ENCODE peak calls at places on chromosomes 3 and 15, in six cellular contexts. N is type B pancreatic cell, A is H9, I is glutamatergic neuron, F is fibroblast of lung, K is tibial artery. Q is an unnamed sample.

GRCh38 chr3:24339266-24339825 is 155.3 kb downstream of the THRB start:
- DNase-seq in I (no peak), A (no peak), N (no peak), K (no peak), F (no peak), Q (no peak)

GRCh38 chr15:63110428-63111026 is 11.1 kb upstream of the LACTB start:
- DNase-seq in K (no peak), I (no peak), F (no peak), N (no peak), A (no peak), Q (no peak)

GRCh38 chr3:164332856-164333802 is 745.2 kb downstream of the SI start:
- DNase-seq in I (no peak), A (peak), K (no peak), F (peak), N (no peak), Q (no peak)

GRCh38 chr15:78620021-78620838 is 566 bp downstream of the CHRNA3 start:
- DNase-seq in N (no peak), K (no peak), I (peak), A (peak), F (peak), Q (no peak)

GRCh38 chr3:188656196-188656982 is 502.4 kb downstream of the LPP start:
- DNase-seq in A (no peak), I (no peak), K (no peak), F (peak), N (no peak), Q (no peak)

GRCh38 chr3:7800006-7800780 is 701.4 kb upstream of the LMCD1 start:
- DNase-seq in F (peak), I (no peak), A (no peak), K (no peak), N (no peak), Q (no peak)

GRCh38 chr3:115695081-115695480 is 71.8 kb downstream of the GAP43 start:
- DNase-seq in A (no peak), N (no peak), F (no peak), K (no peak), I (no peak), Q (no peak)

GRCh38 chr3:150567328-150567727 is 20.7 kb downstream of the EIF2A start:
- DNase-seq in K (no peak), N (no peak), F (no peak), A (no peak), I (no peak), Q (no peak)

GRCh38 chr15:67082007-67082536 is 16.7 kb downstream of the SMAD3 start:
- DNase-seq in N (no peak), K (no peak), A (no peak), I (no peak), F (no peak), Q (peak)

GRCh38 chr3:192170659-192171058 is 556.7 kb downstream of the FGF12 start:
- DNase-seq in K (no peak), A (no peak), I (no peak), F (peak), N (no peak), Q (no peak)

GRCh38 chr15:88920186-88920891 is 7.2 kb upstream of the MFGE8 start:
- DNase-seq in I (no peak), N (no peak), F (peak), K (no peak), A (no peak), Q (no peak)

GRCh38 chr3:78022232-78022631 is 982.3 kb downstream of the ROBO2 start:
- DNase-seq in N (no peak), A (no peak), K (no peak), F (no peak), I (no peak), Q (no peak)

GRCh38 chr3:120153294-120153693 is 59.0 kb upstream of the GSK3B start:
- DNase-seq in A (no peak), I (no peak), N (no peak), F (peak), K (no peak), Q (no peak)

GRCh38 chr3:14923476-14923875 is 23.9 kb upstream of the NR2C2 start:
- DNase-seq in N (no peak), F (no peak), K (no peak), A (no peak), I (no peak), Q (no peak)

GRCh38 chr15:68536331-68537095 is 42.3 kb upstream of the CORO2B start:
- DNase-seq in F (peak), I (no peak), N (no peak), A (no peak), K (no peak), Q (no peak)

GRCh38 chr15:96551196-96551595 is 220.7 kb downstream of the NR2F2 start:
- DNase-seq in N (no peak), F (no peak), A (no peak), I (no peak), K (no peak), Q (no peak)

GRCh38 chr3:152038491-152038890 is 165.0 kb downstream of the SUCNR1 start:
- DNase-seq in A (no peak), F (no peak), K (no peak), N (no peak), I (no peak), Q (no peak)

GRCh38 chr3:50484681-50485263 is 18.7 kb downstream of the CACNA2D2 start:
- DNase-seq in N (no peak), I (peak), K (no peak), A (no peak), F (no peak), Q (no peak)

GRCh38 chr3:179181021-179181472 is 32.9 kb downstream of the PIK3CA start:
- DNase-seq in A (no peak), N (no peak), K (no peak), F (peak), I (no peak), Q (no peak)

GRCh38 chr3:43489918-43490317 is 131.9 kb downstream of the ANO10 start:
- DNase-seq in A (no peak), I (no peak), N (no peak), K (no peak), F (no peak), Q (no peak)

GRCh38 chr3:17481116-17481515 is 261.3 kb downstream of the TBC1D5 start:
- DNase-seq in K (no peak), N (no peak), I (no peak), F (no peak), A (no peak), Q (no peak)

GRCh38 chr3:128794788-128795649 is 69.0 kb downstream of the RAB7A start:
- DNase-seq in N (no peak), K (peak), A (peak), I (peak), F (peak), Q (peak)

GRCh38 chr3:194731496-194732073 is 45.9 kb downstream of the FAM43A start:
- DNase-seq in F (no peak), N (no peak), A (no peak), I (no peak), K (no peak), Q (no peak)

GRCh38 chr3:13053425-13053824 is 19.8 kb downstream of the IQSEC1 start:
- DNase-seq in A (no peak), I (no peak), F (peak), N (no peak), K (no peak), Q (no peak)
- TF ChIP-seq CTCF in A (no peak), I (no peak), F (no peak), N (no peak), K (no peak), Q (no peak)

DNA sequence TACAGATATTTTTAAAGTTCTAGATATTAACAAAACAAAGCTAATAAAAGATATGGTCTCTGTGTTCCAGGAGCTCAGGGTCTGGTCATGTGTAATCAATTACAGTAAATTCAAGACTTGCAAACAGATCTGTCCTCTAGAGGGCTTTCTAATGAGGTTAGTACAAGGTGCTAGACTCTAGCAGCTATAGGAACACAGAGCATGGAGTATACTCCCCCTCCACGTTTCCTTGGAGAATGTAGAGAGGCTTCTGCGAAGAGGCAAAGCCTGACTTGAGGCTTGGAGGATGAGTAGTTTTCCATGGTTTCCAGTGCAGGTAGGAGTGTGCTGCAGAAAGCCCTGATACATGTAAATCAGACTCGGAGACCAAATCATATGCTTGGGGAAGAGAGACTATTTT is 32.7 kb upstream of the DLG1 start:
- DNase-seq in I (no peak), N (no peak), F (no peak), K (no peak), A (no peak), Q (no peak)
- TF ChIP-seq CTCF in I (no peak), N (peak), F (no peak), K (no peak), A (peak), Q (no peak)

GRCh38 chr15:82999905-83000671 is 11.4 kb downstream of the C15orf40 start:
- DNase-seq in K (no peak), I (no peak), A (no peak), N (no peak), F (peak), Q (peak)
- TF ChIP-seq CTCF in K (peak), I (no peak), A (peak), N (peak), F (peak), Q (peak)

GRCh38 chr3:4396006-4396405 is 71.1 kb downstream of the SUMF1 start:
- DNase-seq in K (no peak), N (no peak), A (no peak), I (no peak), F (no peak), Q (no peak)
- TF ChIP-seq CTCF in K (no peak), N (no peak), A (no peak), I (no peak), F (no peak), Q (no peak)

GRCh38 chr3:59542276-59542675 is 492.5 kb upstream of the CFAP20DC start:
- DNase-seq in I (no peak), N (no peak), F (no peak), K (no peak), A (no peak), Q (no peak)
- TF ChIP-seq CTCF in I (no peak), N (no peak), F (no peak), K (no peak), A (no peak), Q (no peak)

GRCh38 chr3:126488886-126489569 is 13.3 kb upstream of the ZXDC start:
- DNase-seq in K (no peak), I (no peak), F (no peak), N (no peak), A (no peak), Q (no peak)

GRCh38 chr3:126493731-126494130 is 18.0 kb upstream of the ZXDC start:
- DNase-seq in K (no peak), I (no peak), N (no peak), F (peak), A (no peak), Q (peak)

GRCh38 chr3:126493051-126493450 is 17.4 kb upstream of the ZXDC start:
- DNase-seq in I (no peak), K (no peak), F (no peak), N (no peak), A (no peak), Q (no peak)

GRCh38 chr3:126490619-126491018 is 14.9 kb upstream of the ZXDC start:
- DNase-seq in F (no peak), A (peak), N (no peak), I (no peak), K (no peak), Q (no peak)

GRCh38 chr3:126491221-126492013 is 15.7 kb upstream of the ZXDC start:
- DNase-seq in A (no peak), K (no peak), N (no peak), F (no peak), I (no peak), Q (no peak)
- TF ChIP-seq CTCF in A (no peak), K (no peak), N (no peak), F (no peak), I (no peak), Q (no peak)

Q was measured in activated CD8-positive, alpha-beta T cell treated with anti-CD3 and anti-CD28 coated beads for 36 hours.